ENCODE peak calls at places on chromosome 11, in four cellular contexts. E is A549, C is Peyer's patch, H is spleen. A is an unnamed sample. For H3K4me1, the result is how much of the 10 kb centered on the place peaks cover.

GRCh38 chr11:126815111-126815510 is 185.5 kb downstream of the KIRREL3 start:
- DNase-seq in E (no peak), C (no peak), H (no peak), A (no peak)

GRCh38 chr11:11667056-11667455 is 45.3 kb upstream of the GALNT18 start:
- DNase-seq in E (peak), C (no peak), H (no peak), A (no peak)

GRCh38 chr11:36292311-36292722 is 3.1 kb upstream of the COMMD9 start:
- DNase-seq in E (peak), C (no peak), H (no peak), A (no peak)

GRCh38 chr11:32056445-32056844 is 34.4 kb upstream of the RCN1 start:
- DNase-seq in E (no peak), C (no peak), H (no peak), A (no peak)

GRCh38 chr11:79520086-79520485 is 79.3 kb upstream of the TENM4 start:
- DNase-seq in E (no peak), C (no peak), H (no peak), A (no peak)

GRCh38 chr11:73582636-73583035 is 15.3 kb downstream of the FAM168A start:
- DNase-seq in E (no peak), C (no peak), H (no peak), A (no peak)

GRCh38 chr11:83000381-83000780 is 71.3 kb downstream of the RAB30 start:
- DNase-seq in E (no peak), C (no peak), H (no peak), A (no peak)

GRCh38 chr11:13669544-13670488 is 1.3 kb downstream of the FAR1 start:
- DNase-seq in E (no peak), C (no peak), H (no peak), A (no peak)

GRCh38 chr11:84503503-84503902 is 1123.6 kb downstream of the DLG2 start:
- DNase-seq in E (no peak), C (no peak), H (no peak), A (no peak)

GRCh38 chr11:85759915-85760314 is 51.0 kb downstream of the SYTL2 start:
- DNase-seq in E (peak), C (no peak), H (no peak), A (no peak)

GRCh38 chr11:8219257-8220021 is 44.2 kb downstream of the LMO1 start:
- DNase-seq in E (peak), C (peak), H (no peak), A (peak)

DNA sequence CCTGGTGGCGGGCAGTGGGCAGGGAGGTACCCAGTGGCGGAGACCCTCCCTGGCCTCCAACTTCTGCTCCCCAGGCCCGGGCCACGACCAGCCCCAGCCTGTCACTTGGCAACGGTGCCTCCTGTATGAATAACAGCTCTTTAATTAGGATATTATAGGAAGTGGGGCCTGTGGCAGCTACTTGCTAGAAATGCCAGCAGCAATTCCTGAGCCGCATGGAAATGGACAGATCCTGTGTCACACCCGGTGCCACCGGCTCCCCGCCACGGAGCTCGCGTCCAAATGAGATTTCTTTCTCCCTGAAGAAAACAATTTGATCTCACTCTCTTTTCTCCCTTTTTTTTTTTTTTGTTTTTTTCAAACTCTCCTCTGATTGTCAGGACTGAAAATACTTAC is 104.5 kb downstream of the CHST1 start:
- DNase-seq in E (no peak), C (no peak), H (no peak), A (no peak)
- H3K4me1 ChIP-seq in E (under half), C (under half), H (under half), A (under half)

GRCh38 chr11:62392506-62392905 is 26.3 kb upstream of the SCGB1A1 start:
- DNase-seq in E (no peak), C (no peak), H (no peak), A (no peak)

GRCh38 chr11:62393735-62394134 is 25.1 kb upstream of the SCGB1A1 start:
- DNase-seq in E (no peak), C (no peak), H (no peak), A (no peak)

GRCh38 chr11:62394825-62395538 is 23.9 kb upstream of the SCGB1A1 start:
- DNase-seq in E (peak), C (peak), H (peak), A (peak)

GRCh38 chr11:62391642-62392425 is 27.0 kb upstream of the SCGB1A1 start:
- DNase-seq in E (no peak), C (no peak), H (peak), A (no peak)

DNA sequence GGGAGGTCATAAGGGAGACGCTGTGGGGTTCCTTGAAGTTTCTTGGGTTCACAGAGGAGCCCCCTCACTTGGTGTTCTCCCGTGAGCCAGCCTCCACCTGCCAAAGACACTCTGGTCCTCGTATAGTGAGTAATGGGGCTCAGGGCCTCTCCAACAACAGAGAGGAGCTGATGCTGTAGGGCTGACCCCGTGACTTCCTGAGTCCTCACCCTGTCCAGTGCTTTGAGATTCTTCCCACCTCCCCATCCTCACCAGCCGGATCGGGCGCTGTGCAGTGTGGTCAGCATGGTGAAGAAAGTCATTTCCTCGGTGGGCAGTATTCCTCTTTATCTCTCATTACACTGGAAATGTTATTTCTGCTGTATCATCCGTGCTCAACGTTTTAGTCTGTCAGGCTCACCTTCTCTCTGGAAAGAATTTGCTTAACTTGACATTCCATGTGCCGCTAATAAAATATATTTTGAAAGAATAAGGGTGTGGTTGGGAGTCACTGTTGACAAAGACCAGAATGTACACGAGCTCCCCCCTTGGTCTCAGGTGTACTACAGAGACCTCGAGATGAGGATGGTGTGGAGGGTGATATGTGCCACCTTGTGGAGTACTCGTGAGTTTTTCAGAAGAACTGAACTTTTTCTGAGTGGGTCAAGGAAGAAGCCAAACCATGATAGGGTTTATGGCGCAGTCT is 25.7 kb upstream of the SCGB1A1 start:
- DNase-seq in E (peak), C (no peak), H (no peak), A (no peak)
- TF ChIP-seq CTCF in E (peak), C (no peak), H (peak), A (no peak)

DNA sequence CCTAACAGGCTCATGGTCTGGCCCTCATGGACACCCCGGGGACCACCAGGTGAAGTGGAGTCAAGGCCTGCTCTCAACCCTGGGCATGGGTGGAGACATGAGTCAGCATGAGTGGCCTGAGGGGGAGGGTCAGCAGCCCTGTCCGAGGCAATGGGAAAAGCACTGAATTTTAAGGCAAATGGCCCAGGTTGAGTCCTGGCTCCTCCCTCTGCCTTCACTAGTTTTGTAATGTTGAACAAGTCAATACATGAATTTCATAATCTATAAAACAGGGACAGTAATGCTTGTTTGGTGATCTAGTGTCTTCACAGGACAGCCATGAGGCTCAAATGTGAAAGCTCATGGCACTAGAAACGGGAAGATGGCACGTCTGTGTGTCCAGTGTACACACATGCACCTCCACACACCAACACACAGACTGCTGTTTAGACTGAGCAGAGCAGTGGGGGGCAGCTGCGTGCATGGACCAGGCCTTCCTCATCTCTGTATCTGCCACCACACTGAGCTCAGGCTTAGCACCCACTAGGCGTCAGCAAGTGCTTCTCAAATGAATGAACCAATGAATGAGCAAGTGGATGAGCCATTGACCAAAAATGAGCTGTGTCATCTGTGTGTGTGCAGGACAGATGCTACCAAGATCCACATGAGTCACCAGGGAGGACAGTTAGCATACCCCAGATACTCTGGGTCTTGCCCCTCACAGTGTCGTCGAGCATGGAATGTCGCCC is 63.4 kb downstream of the NRXN2 start:
- DNase-seq in E (peak), C (no peak), H (no peak), A (no peak)
- TF ChIP-seq POLR2A in E (no peak), C (no peak), H (no peak), A (no peak)

DNA sequence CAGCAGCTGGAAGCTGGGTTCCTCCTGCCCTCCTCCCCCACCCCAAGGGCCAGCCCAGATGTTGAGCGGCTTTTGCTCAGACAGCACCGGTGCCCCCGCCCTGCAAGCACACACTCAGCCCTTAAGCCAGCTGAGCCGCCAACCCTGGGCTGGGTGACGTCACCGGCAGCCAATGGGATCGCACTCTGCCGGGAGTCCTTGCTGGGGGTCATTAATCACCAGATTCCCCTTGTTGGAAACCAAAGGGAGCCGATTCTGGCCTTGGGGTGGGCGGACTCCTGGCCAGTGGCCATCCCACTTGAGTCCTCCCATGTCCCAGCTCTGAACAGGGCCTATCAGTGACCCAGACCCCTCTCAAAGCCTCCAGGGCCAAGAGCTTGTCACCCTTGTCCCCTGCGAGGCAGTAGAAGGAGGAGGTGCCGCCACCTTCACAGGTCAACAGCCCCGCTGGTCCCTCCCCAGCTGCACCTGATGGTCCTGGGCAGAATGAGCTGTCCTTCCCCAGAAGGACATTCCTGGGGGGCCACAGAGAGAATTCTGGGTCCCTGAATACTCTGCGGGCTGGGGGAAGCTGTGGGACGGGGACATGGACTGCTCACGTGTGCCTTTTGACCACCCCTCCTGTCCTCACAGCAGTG is 7.4 kb downstream of the DUSP8 start:
- DNase-seq in E (peak), C (peak), H (peak), A (peak)
- H3K4me1 ChIP-seq in E (under half), C (under half), H (under half), A (under half)

DNA sequence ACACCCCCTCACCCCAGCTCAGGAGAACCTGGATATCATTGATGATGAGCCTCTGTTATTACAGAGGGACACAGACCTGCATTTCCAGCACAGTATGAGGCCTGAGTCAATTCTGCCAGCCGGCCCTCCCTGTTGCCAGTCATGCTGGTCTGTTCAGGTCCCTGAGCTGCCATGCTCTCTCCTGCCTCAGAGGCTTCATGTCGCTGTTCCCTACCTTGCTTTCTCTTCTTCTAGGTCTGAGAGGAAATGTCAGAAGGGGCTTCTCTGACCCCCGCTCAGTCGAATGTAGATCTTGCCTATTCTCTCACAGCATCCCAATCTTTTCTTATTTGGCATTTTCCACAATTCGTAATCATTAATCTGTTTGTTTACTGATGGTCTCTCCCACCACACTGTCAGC is 21.8 kb upstream of the ABCC8 start:
- DNase-seq in E (no peak), C (no peak), H (peak), A (no peak)
- TF ChIP-seq CTCF in E (no peak), C (no peak), H (no peak), A (no peak)

GRCh38 chr11:122808494-122808893 is 29.8 kb upstream of the CRTAM start:
- DNase-seq in E (no peak), C (peak), H (no peak), A (no peak)
- TF ChIP-seq POLR2A in E (no peak), C (no peak), H (no peak), A (no peak)

GRCh38 chr11:94790771-94791180 is 22.6 kb downstream of the AMOTL1 start:
- DNase-seq in E (no peak), C (no peak), H (no peak), A (no peak)

GRCh38 chr11:94793002-94793401 is 24.8 kb downstream of the AMOTL1 start:
- DNase-seq in E (no peak), C (no peak), H (no peak), A (no peak)

GRCh38 chr11:94793822-94794221 is 25.7 kb downstream of the AMOTL1 start:
- DNase-seq in E (no peak), C (no peak), H (no peak), A (no peak)

GRCh38 chr11:94791216-94791889 is 23.2 kb downstream of the AMOTL1 start:
- DNase-seq in E (no peak), C (no peak), H (no peak), A (no peak)

DNA sequence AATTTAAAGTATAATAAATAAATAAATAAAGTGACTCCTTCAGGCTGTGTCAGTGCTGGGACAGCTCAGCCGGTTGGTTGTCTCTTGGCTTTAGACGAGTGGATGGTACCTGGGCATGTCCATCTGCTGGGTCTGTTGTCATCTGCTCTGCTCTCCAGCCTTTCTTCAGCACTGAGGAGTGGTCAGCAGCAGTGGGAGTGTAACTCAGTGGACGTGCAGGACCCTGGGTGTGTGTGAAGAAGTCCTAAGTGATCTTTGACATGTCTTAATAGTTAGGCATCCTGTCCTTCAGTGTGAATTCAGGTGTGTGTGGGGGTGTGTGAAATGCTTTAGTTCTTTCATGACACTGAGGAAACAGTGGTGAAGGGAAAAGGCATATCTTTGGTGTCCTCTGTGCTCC is 24.3 kb downstream of the AMOTL1 start:
- DNase-seq in E (no peak), C (no peak), H (no peak), A (no peak)
- H3K4me1 ChIP-seq in E (under half), C (under half), H (under half), A (half or more)

GRCh38 chr11:89660234-89660633 is 49.9 kb upstream of the TRIM77 start:
- DNase-seq in E (no peak), C (no peak), H (no peak), A (no peak)
- TF ChIP-seq CTCF in E (no peak), C (no peak), H (no peak), A (no peak)

DNA sequence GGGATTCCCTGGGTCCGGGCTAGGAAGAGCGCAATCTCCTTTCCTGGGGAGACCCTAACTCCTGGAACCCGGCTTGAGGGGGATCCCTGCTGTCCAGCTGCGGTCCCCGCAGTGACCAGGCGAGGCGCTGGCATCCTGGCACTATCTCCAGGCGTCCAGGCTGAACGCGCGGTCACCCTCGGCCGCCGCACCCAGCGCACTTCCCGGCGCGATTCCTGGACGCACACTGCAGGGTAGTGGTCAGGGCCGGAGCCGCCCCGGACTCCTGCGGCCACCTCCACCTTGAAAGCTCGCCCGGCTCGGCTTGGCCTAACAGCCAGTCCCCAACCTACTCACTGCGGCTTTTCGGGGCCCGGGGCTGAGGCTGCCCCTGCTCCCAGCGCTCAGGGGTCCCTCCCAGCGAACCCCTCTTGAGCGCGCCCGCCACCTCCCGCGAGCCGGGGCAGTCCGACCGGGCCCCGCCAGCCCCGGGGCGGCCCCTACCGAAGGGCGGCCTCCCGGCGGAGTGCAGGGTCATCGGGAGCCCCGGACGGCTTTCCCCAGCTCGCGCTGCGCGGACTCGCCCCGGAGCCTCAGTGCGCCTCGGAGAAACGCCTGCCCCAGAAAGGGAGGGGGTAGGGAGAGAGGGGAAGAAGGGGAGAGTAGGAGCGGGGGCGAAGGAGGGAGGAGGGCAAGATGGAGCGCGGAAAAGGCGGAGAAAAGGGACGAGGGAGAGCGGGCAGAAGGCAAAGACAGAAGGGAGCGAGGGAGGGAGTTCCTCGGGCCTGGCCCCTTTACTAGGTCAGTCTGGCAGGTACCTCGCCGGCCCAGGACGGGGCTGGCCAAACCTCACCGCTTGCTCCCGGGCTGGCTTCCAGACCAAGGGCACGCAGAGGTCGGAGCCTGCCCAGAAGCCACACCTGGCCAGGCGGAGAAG is 1.0 kb downstream of the POU2AF3 start:
- DNase-seq in E (peak), C (peak), H (peak), A (peak)
- TF ChIP-seq POLR2A in E (peak), C (peak), H (no peak), A (peak)

GRCh38 chr11:18773681-18774080 is 17.9 kb downstream of the PTPN5 start:
- DNase-seq in E (no peak), C (no peak), H (no peak), A (no peak)

GRCh38 chr11:18774801-18775200 is 16.8 kb downstream of the PTPN5 start:
- DNase-seq in E (no peak), C (no peak), H (no peak), A (no peak)

GRCh38 chr11:18773104-18773503 is 18.5 kb downstream of the PTPN5 start:
- DNase-seq in E (no peak), C (no peak), H (no peak), A (no peak)

GRCh38 chr11:18776324-18776723 is 15.3 kb downstream of the PTPN5 start:
- DNase-seq in E (no peak), C (no peak), H (no peak), A (no peak)

GRCh38 chr11:18775492-18776292 is 15.9 kb downstream of the PTPN5 start:
- DNase-seq in E (peak), C (peak), H (no peak), A (peak)
- H3K4me1 ChIP-seq in E (under half), C (under half), H (under half), A (under half)